ENCODE peak calls at places on chromosome 21, in eight cellular contexts. One of them, this sample, is unnamed.

GRCh38 chr21:31658053-31658452 is 1.4 kb upstream of the SOD1 start:
- DNase-seq in left colon: peak; percentile 75
- DNase-seq in cardiac septum: no peak
- DNase-seq in Daoy: no peak
- DNase-seq in mucosa of descending colon: no peak
- DNase-seq in stimulated activated CD4-positive, alpha-beta T cell treated with anti-CD3 and anti-CD28 coated beads, Interleukin-4, amount 100 ng/mL, for 48 hours: no peak
- DNase-seq in stimulated activated naive CD4-positive, alpha-beta T cell: no peak
- DNase-seq in pulmonary artery endothelial cell: no peak
- DNase-seq in this sample: no peak

GRCh38 chr21:45523411-45524101 is 18.7 kb downstream of the SLC19A1 start:
- DNase-seq in stimulated activated CD4-positive, alpha-beta T cell treated with anti-CD3 and anti-CD28 coated beads, Interleukin-4, amount 100 ng/mL, for 48 hours: no peak
- DNase-seq in pulmonary artery endothelial cell: no peak
- DNase-seq in left colon: peak; percentile 17
- DNase-seq in stimulated activated naive CD4-positive, alpha-beta T cell: no peak
- DNase-seq in Daoy: no peak
- DNase-seq in cardiac septum: peak; percentile 46
- DNase-seq in mucosa of descending colon: peak; percentile 46
- DNase-seq in this sample: peak; percentile 34

GRCh38 chr21:35357041-35357780 is 308.1 kb upstream of the RUNX1 start:
- DNase-seq in mucosa of descending colon: no peak
- DNase-seq in Daoy: no peak
- DNase-seq in stimulated activated naive CD4-positive, alpha-beta T cell: no peak
- DNase-seq in stimulated activated CD4-positive, alpha-beta T cell treated with anti-CD3 and anti-CD28 coated beads, Interleukin-4, amount 100 ng/mL, for 48 hours: no peak
- DNase-seq in pulmonary artery endothelial cell: no peak
- DNase-seq in left colon: no peak
- DNase-seq in cardiac septum: no peak
- DNase-seq in this sample: no peak

GRCh38 chr21:35565204-35565611 is 495.1 kb downstream of the SETD4 start:
- DNase-seq in stimulated activated CD4-positive, alpha-beta T cell treated with anti-CD3 and anti-CD28 coated beads, Interleukin-4, amount 100 ng/mL, for 48 hours: no peak
- DNase-seq in stimulated activated naive CD4-positive, alpha-beta T cell: no peak
- DNase-seq in left colon: no peak
- DNase-seq in Daoy: peak; percentile 88
- DNase-seq in cardiac septum: no peak
- DNase-seq in pulmonary artery endothelial cell: no peak
- DNase-seq in mucosa of descending colon: peak; percentile 48
- DNase-seq in this sample: peak; percentile 32

GRCh38 chr21:44764319-44765230 is 37.0 kb downstream of the UBE2G2 start:
- DNase-seq in stimulated activated CD4-positive, alpha-beta T cell treated with anti-CD3 and anti-CD28 coated beads, Interleukin-4, amount 100 ng/mL, for 48 hours: no peak
- DNase-seq in cardiac septum: peak; percentile 69
- DNase-seq in pulmonary artery endothelial cell: no peak
- DNase-seq in stimulated activated naive CD4-positive, alpha-beta T cell: no peak
- DNase-seq in Daoy: peak; percentile 45
- DNase-seq in left colon: no peak
- DNase-seq in mucosa of descending colon: no peak
- DNase-seq in this sample: no peak

GRCh38 chr21:31299291-31300147 is 44.5 kb downstream of the TIAM1 start:
- DNase-seq in mucosa of descending colon: no peak
- DNase-seq in pulmonary artery endothelial cell: no peak
- DNase-seq in left colon: no peak
- DNase-seq in cardiac septum: no peak
- DNase-seq in stimulated activated naive CD4-positive, alpha-beta T cell: no peak
- DNase-seq in stimulated activated CD4-positive, alpha-beta T cell treated with anti-CD3 and anti-CD28 coated beads, Interleukin-4, amount 100 ng/mL, for 48 hours: no peak
- DNase-seq in Daoy: no peak
- DNase-seq in this sample: peak; percentile 13

GRCh38 chr21:42118901-42119300 is 47.8 kb downstream of the UMODL1 start:
- DNase-seq in Daoy: no peak
- DNase-seq in stimulated activated naive CD4-positive, alpha-beta T cell: no peak
- DNase-seq in cardiac septum: no peak
- DNase-seq in stimulated activated CD4-positive, alpha-beta T cell treated with anti-CD3 and anti-CD28 coated beads, Interleukin-4, amount 100 ng/mL, for 48 hours: no peak
- DNase-seq in pulmonary artery endothelial cell: no peak
- DNase-seq in left colon: no peak
- DNase-seq in mucosa of descending colon: no peak
- DNase-seq in this sample: no peak

GRCh38 chr21:36263797-36264196 is 56.2 kb upstream of the MORC3 start:
- DNase-seq in left colon: no peak
- DNase-seq in pulmonary artery endothelial cell: no peak
- DNase-seq in stimulated activated CD4-positive, alpha-beta T cell treated with anti-CD3 and anti-CD28 coated beads, Interleukin-4, amount 100 ng/mL, for 48 hours: no peak
- DNase-seq in Daoy: no peak
- DNase-seq in stimulated activated naive CD4-positive, alpha-beta T cell: no peak
- DNase-seq in cardiac septum: no peak
- DNase-seq in mucosa of descending colon: no peak
- DNase-seq in this sample: no peak